ENCODE peak calls at places on chromosomes 2 and 18, in nine cellular contexts. M is aorta; N is upper lobe of right lung; I is naive thymus-derived CD4-positive, alpha-beta T cell; S is colonic mucosa; L is neuronal stem cell; W is cardiac muscle cell; R is lower lobe of right lung; Q is PC-9. A is an unnamed sample. For H3K27me3, the result is how much of the 10 kb centered on the place peaks cover.

GRCh38 chr2:238016526-238016925 is 44.3 kb upstream of the SCLY start:
- DNase-seq in L (no peak), M (no peak), N (no peak), R (no peak), I (no peak), S (no peak), Q (no peak), W (no peak), A (no peak)

GRCh38 chr2:113098061-113098460 is 29.3 kb upstream of the IL1RN start:
- DNase-seq in W (no peak), S (no peak), L (no peak), M (no peak), I (peak), N (no peak), R (no peak), Q (no peak), A (no peak)

GRCh38 chr2:230312638-230313037 is 14.4 kb upstream of the SP140L start:
- DNase-seq in M (no peak), L (no peak), R (no peak), W (no peak), Q (no peak), N (no peak), S (no peak), I (no peak), A (no peak)

GRCh38 chr2:9806298-9806610 is 37.0 kb upstream of the TAF1B start:
- DNase-seq in N (no peak), L (no peak), S (no peak), W (no peak), Q (no peak), I (no peak), M (peak), R (no peak), A (no peak)

GRCh38 chr18:36314754-36315153 is 17.2 kb downstream of the FHOD3 start:
- DNase-seq in R (no peak), S (no peak), L (no peak), W (no peak), Q (peak), I (no peak), N (no peak), M (no peak), A (no peak)

GRCh38 chr2:188600536-188601210 is 309.0 kb downstream of the GULP1 start:
- DNase-seq in L (no peak), W (no peak), S (no peak), I (no peak), M (no peak), N (no peak), R (no peak), Q (no peak), A (peak)

GRCh38 chr18:55880617-55881016 is 292.6 kb upstream of the TCF4 start:
- DNase-seq in I (no peak), Q (no peak), R (no peak), S (no peak), L (no peak), W (no peak), M (no peak), N (no peak), A (no peak)

GRCh38 chr18:74459877-74460276 is 2.8 kb upstream of the DIPK1C start:
- DNase-seq in W (no peak), Q (no peak), I (no peak), L (peak), S (no peak), M (no peak), R (no peak), N (no peak), A (no peak)

GRCh38 chr2:43831438-43832294 is 7.0 kb downstream of the ABCG5 start:
- DNase-seq in N (no peak), W (peak), R (no peak), M (no peak), L (no peak), I (no peak), S (no peak), Q (no peak), A (no peak)

GRCh38 chr2:45220227-45220626 is 211.0 kb upstream of the SIX2 start:
- DNase-seq in S (no peak), N (no peak), Q (peak), R (no peak), I (no peak), L (no peak), M (no peak), W (no peak), A (no peak)

GRCh38 chr18:61595615-61596014 is 262.4 kb downstream of the CDH20 start:
- DNase-seq in S (no peak), I (no peak), N (no peak), R (no peak), M (no peak), Q (no peak), W (no peak), L (no peak), A (no peak)

GRCh38 chr18:28854964-28855363 is 678.0 kb upstream of the CDH2 start:
- DNase-seq in I (no peak), W (peak), N (no peak), R (no peak), S (no peak), L (no peak), Q (no peak), M (no peak), A (no peak)

GRCh38 chr2:134988994-134989605 is 58.1 kb downstream of the MAP3K19 start:
- DNase-seq in W (peak), Q (no peak), R (no peak), M (no peak), L (no peak), S (no peak), N (no peak), I (no peak), A (no peak)

GRCh38 chr2:100446696-100447095 is 23.6 kb upstream of the NMS start:
- DNase-seq in M (no peak), R (no peak), S (no peak), W (no peak), N (no peak), I (no peak), Q (no peak), L (no peak), A (no peak)

GRCh38 chr2:196289000-196289399 is 117.6 kb upstream of the STK17B start:
- DNase-seq in Q (no peak), S (no peak), M (no peak), N (no peak), I (no peak), W (no peak), R (no peak), L (no peak), A (no peak)

GRCh38 chr2:147345246-147345645 is 499.6 kb upstream of the ACVR2A start:
- DNase-seq in W (no peak), S (peak), Q (no peak), R (no peak), I (no peak), N (no peak), M (no peak), L (no peak), A (no peak)

GRCh38 chr2:223590964-223591363 is 11.2 kb downstream of the SCG2 start:
- DNase-seq in M (no peak), W (no peak), N (no peak), L (no peak), I (no peak), R (no peak), Q (no peak), S (no peak), A (no peak)

GRCh38 chr2:65708129-65708528 is 275.7 kb upstream of the SPRED2 start:
- DNase-seq in L (no peak), Q (no peak), M (no peak), S (no peak), R (no peak), N (no peak), I (no peak), W (no peak), A (no peak)

GRCh38 chr2:173647681-173648350 is 293.1 kb downstream of the CDCA7 start:
- DNase-seq in R (no peak), N (no peak), W (peak), Q (no peak), S (no peak), I (no peak), L (no peak), M (no peak), A (no peak)

GRCh38 chr18:12399231-12399630 is 8.5 kb upstream of the PRELID3A start:
- DNase-seq in W (no peak), Q (no peak), N (no peak), S (no peak), R (no peak), I (no peak), M (peak), L (no peak), A (no peak)

GRCh38 chr2:241273552-241273988 is 41.9 kb downstream of the HDLBP start:
- DNase-seq in L (no peak), R (no peak), I (no peak), W (no peak), N (no peak), M (no peak), Q (no peak), S (no peak), A (no peak)

GRCh38 chr2:151162185-151162584 is 99.5 kb downstream of the RBM43 start:
- DNase-seq in Q (no peak), I (no peak), R (no peak), S (no peak), W (peak), L (no peak), N (no peak), M (no peak), A (no peak)

GRCh38 chr18:25465152-25465790 is 113.3 kb upstream of the ZNF521 start:
- DNase-seq in N (no peak), L (peak), W (no peak), Q (no peak), I (no peak), M (no peak), R (no peak), S (no peak), A (no peak)

GRCh38 chr2:223563462-223563861 is 38.7 kb downstream of the SCG2 start:
- DNase-seq in Q (peak), I (no peak), R (no peak), W (no peak), M (no peak), N (no peak), S (no peak), L (no peak), A (no peak)

DNA sequence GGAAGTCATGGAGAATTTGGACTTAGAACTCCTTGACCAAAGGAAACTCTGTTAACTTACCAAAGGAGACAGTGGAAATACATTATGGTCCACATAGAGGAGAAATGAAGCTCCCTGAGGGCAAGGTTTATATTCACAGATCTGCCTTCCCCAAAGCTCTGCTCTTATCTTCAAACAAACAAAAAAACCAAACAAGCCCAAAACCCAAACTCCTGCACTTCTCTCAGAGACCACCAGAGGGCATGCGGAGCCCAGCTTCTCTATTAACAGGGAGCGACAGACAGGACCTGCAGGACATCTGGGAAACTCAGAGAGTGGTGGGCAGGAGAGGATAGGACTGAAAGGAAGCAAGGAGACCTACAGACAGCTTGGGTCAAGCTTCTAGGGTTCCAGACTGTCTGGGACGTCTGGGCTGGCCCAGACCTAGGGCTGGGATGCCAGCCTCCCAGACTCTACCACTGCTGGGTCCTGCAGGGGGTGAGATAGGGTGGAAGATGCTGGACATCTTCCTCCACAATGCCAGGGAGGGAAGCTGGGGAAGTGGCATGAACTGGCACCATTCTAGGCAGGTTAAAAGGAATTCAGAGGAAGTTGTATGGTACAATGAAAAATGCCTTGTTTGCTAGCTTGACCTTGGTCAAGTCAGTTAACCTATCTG is 4.0 kb upstream of the WNT10A start:
- DNase-seq in N (no peak), Q (peak), R (no peak), I (peak), S (peak), W (peak), M (peak), L (peak), A (peak)
- H3K27me3 ChIP-seq in N (half or more), Q (under half), R (half or more), I (under half), S (half or more), W (half or more), M (under half), L (under half), A (under half)

DNA sequence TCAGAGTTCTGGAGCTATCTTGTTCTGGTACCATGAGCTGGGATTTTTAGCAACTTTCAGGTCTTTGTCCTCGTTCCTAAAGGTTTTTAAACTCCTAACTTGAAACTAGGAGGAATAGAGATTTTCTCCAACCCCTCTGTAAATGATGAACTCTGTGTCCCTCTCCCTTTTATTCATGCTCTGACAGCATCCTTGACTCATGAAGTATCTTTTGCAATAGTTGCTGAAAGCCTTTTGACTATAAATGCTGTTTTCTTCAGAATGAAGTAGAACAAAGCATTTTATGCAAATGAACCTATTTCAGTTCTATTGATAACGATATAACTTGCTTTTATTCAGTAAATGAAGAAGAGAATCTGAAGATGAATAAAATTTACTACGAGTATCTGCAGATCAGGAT is 17.0 kb upstream of the MAPRE2 start:
- DNase-seq in L (no peak), M (no peak), N (no peak), Q (no peak), I (no peak), W (no peak), S (no peak), R (no peak), A (no peak)
- H3K27me3 ChIP-seq in L (under half), M (under half), N (under half), Q (under half), I (under half), W (under half), S (under half), R (under half), A (under half)

GRCh38 chr2:108169982-108170625 is 69.7 kb upstream of the SULT1C3 start:
- DNase-seq in S (no peak), N (no peak), M (no peak), Q (no peak), L (no peak), I (no peak), R (no peak), W (peak), A (peak)

GRCh38 chr2:108165750-108166149 is 74.0 kb upstream of the SULT1C3 start:
- DNase-seq in M (no peak), L (no peak), W (no peak), N (no peak), Q (no peak), I (no peak), S (no peak), R (no peak), A (no peak)

DNA sequence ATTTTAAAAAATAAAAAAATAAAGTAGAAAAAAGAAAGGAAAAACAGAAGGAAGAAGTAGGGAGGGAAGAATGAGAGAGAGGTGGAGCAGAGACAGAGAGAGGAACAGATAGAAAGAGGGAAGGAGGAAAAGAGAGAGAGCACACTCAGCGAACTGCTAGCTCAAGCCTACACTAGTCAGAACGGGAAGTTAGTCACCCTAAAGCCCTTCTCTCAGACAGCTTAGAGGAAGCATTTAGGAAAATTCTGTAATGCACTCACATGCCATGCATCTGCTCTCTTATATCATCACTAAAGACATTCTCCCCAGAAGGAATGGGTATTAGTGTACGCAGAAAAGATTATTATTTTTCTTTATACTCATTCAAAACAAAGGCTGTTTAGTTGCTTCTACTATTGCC is 68.1 kb upstream of the SULT1C3 start:
- DNase-seq in R (no peak), L (no peak), M (no peak), W (no peak), S (no peak), Q (no peak), I (no peak), N (no peak), A (no peak)
- H3K27me3 ChIP-seq in R (under half), L (under half), M (under half), W (under half), S (under half), Q (under half), I (under half), N (under half), A (under half)

GRCh38 chr2:120453635-120453998 is 107.7 kb downstream of the INHBB start:
- DNase-seq in L (no peak), I (no peak), M (no peak), S (no peak), R (peak), W (no peak), Q (peak), N (peak), A (no peak)

GRCh38 chr2:120451334-120451733 is 105.4 kb downstream of the INHBB start:
- DNase-seq in I (no peak), W (no peak), M (peak), Q (no peak), S (no peak), R (no peak), N (peak), L (no peak), A (no peak)

GRCh38 chr2:120452945-120453634 is 107.2 kb downstream of the INHBB start:
- DNase-seq in S (no peak), I (no peak), W (no peak), R (peak), N (peak), L (no peak), M (peak), Q (no peak), A (no peak)

GRCh38 chr2:120450196-120450820 is 104.4 kb downstream of the INHBB start:
- DNase-seq in W (no peak), M (peak), N (peak), Q (no peak), L (no peak), R (no peak), I (no peak), S (no peak), A (no peak)

GRCh38 chr2:120452131-120452530 is 106.2 kb downstream of the INHBB start:
- DNase-seq in I (no peak), L (no peak), M (peak), R (no peak), W (no peak), S (no peak), Q (no peak), N (peak), A (no peak)
- H3K27me3 ChIP-seq in I (under half), L (under half), M (under half), R (under half), W (under half), S (under half), Q (under half), N (under half), A (under half)

GRCh38 chr2:218895758-218896500 is 15.3 kb downstream of the WNT10A start:
- DNase-seq in L (no peak), I (no peak), N (no peak), W (no peak), M (no peak), S (peak), Q (peak), R (no peak), A (no peak)
- H3K27me3 ChIP-seq in L (under half), I (under half), N (half or more), W (half or more), M (under half), S (under half), Q (under half), R (half or more), A (under half)